ENCODE peak calls at places on chromosomes 5 and 9, in six cellular contexts. U is NCI-H226, Y is renal cortical epithelial cell, G is pons, R is smooth muscle cell of the brain vasculature, E is T-helper 9 cell. D is an unnamed sample.

GRCh38 chr5:168312606-168313297 is 21.3 kb downstream of the WWC1 start:
- DNase-seq in Y (peak), R (no peak), E (no peak), G (no peak), U (no peak), D (no peak)

GRCh38 chr5:78526049-78526525 is 122.5 kb downstream of the LHFPL2 start:
- DNase-seq in E (no peak), U (no peak), R (no peak), Y (peak), G (no peak), D (no peak)

GRCh38 chr5:43231977-43232376 is 40.0 kb downstream of the NIM1K start:
- DNase-seq in G (no peak), E (no peak), Y (peak), R (no peak), U (no peak), D (no peak)

GRCh38 chr5:10655686-10656075 is 91.8 kb downstream of the ANKRD33B start:
- DNase-seq in G (no peak), U (no peak), R (no peak), E (no peak), Y (no peak), D (no peak)

GRCh38 chr5:76473676-76474075 is 70.6 kb downstream of the IQGAP2 start:
- DNase-seq in R (no peak), U (no peak), E (peak), Y (no peak), G (no peak), D (peak)

GRCh38 chr9:117377046-117377445 is 37.8 kb downstream of the ASTN2 start:
- DNase-seq in R (no peak), G (no peak), E (no peak), Y (peak), U (no peak), D (no peak)

GRCh38 chr5:34012791-34013190 is 4.9 kb upstream of the AMACR start:
- DNase-seq in U (no peak), E (no peak), G (peak), Y (peak), R (no peak), D (no peak)

GRCh38 chr9:396397-396796 is 181.7 kb downstream of the DOCK8 start:
- DNase-seq in G (no peak), E (no peak), Y (no peak), U (no peak), R (no peak), D (no peak)

GRCh38 chr5:24643255-24643654 is 1.5 kb downstream of the CDH10 start:
- DNase-seq in Y (no peak), U (no peak), G (no peak), E (no peak), R (no peak), D (no peak)

GRCh38 chr5:32145378-32145777 is 28.7 kb downstream of the GOLPH3 start:
- DNase-seq in U (no peak), G (no peak), R (no peak), Y (no peak), E (no peak), D (no peak)

GRCh38 chr9:37206121-37206620 is 85.8 kb downstream of the ZCCHC7 start:
- DNase-seq in U (no peak), E (no peak), R (no peak), Y (no peak), G (no peak), D (no peak)

GRCh38 chr9:6686396-6686795 is 40.9 kb upstream of the GLDC start:
- DNase-seq in U (peak), R (no peak), E (no peak), Y (peak), G (peak), D (no peak)

GRCh38 chr5:73938280-73938937 is 312.4 kb downstream of the ARHGEF28 start:
- DNase-seq in G (no peak), R (peak), Y (peak), E (no peak), U (peak), D (no peak)

GRCh38 chr5:83877911-83878706 is 157.5 kb upstream of the HAPLN1 start:
- DNase-seq in E (no peak), U (no peak), Y (no peak), G (no peak), R (no peak), D (no peak)